ENCODE peak calls at places on chromosomes 1 and 21, in ten cellular contexts. G is A549, Z is GM12878, Y is suprapubic skin, Q is tibial nerve, J is stomach, L is ovary, B is transverse colon, U is SK-N-SH, A is upper lobe of left lung. X is an unnamed sample.
A peak's percentile ranks its signal among the peaks of the same experiment; 100 is the strongest.

GRCh38 chr1:145918992-145919939 is 749 bp upstream of the PEX11B start:
- DNase-seq in Y (peak; percentile 83), A (peak; percentile 88), Z (no peak), L (peak; percentile 63), Q (peak; percentile 32), U (peak; percentile 73), B (peak; percentile 72), J (peak; percentile 73), G (peak; percentile 47), X (peak; percentile 85)

GRCh38 chr1:35683012-35683411 is 35.7 kb downstream of the C1orf216 start:
- DNase-seq in U (no peak), Q (no peak), G (no peak), A (no peak), Y (no peak), B (no peak), L (no peak), Z (peak; percentile 3), J (no peak), X (no peak)

GRCh38 chr1:109886827-109887226 is 23.8 kb upstream of the CSF1 start:
- DNase-seq in J (no peak), Y (no peak), B (no peak), U (no peak), A (peak; percentile 70), L (no peak), G (no peak), Z (no peak), Q (no peak), X (no peak)

GRCh38 chr1:3366181-3367051 is 88.0 kb upstream of the ARHGEF16 start:
- DNase-seq in J (no peak), Z (no peak), G (no peak), U (no peak), L (peak; percentile 23), B (no peak), Y (no peak), Q (peak; percentile 57), A (no peak), X (no peak)

GRCh38 chr1:203559523-203559922 is 65.6 kb downstream of the OPTC start:
- DNase-seq in A (no peak), G (no peak), B (no peak), Q (no peak), Z (no peak), U (no peak), Y (no peak), J (no peak), L (no peak), X (no peak)

GRCh38 chr1:23743287-23744052 is at the start of gene ELOA:
- DNase-seq in J (peak; percentile 77), Y (peak; percentile 81), B (peak; percentile 78), Z (no peak), Q (peak; percentile 39), A (peak; percentile 76), G (peak; percentile 65), U (peak; percentile 99), L (peak; percentile 61), X (peak; percentile 83)

GRCh38 chr1:227934476-227935313 is 13.0 kb downstream of the WNT9A start:
- DNase-seq in Z (no peak), Y (peak; percentile 75), J (no peak), Q (no peak), A (no peak), U (no peak), G (peak; percentile 91), L (no peak), B (no peak), X (peak; percentile 87)

GRCh38 chr1:202835548-202836072 is 24.9 kb downstream of the PCAT6 start:
- DNase-seq in B (no peak), Z (no peak), A (no peak), J (no peak), Y (no peak), L (no peak), G (no peak), U (peak; percentile 35), Q (no peak), X (no peak)

DNA sequence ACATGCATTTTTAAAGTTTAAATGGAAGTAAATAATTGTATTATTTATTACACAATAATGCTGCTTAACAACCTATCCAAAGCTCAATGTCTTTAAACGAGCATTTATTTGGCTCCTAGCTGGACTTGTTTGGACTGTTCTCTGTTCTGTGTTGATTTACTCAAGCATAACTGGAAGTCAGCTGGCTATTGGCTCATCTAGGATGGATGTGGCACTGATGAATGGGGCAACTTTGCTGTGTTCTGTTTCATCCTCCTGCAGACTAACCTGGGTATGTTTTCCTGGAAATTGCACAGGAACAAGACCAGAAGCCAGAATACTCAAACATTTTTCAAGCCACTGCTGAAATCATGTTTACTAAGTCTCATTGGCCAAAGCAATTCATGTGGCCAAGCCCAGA is 70.8 kb upstream of the HSD17B7 start:
- DNase-seq in Z (no peak), G (no peak), L (no peak), U (no peak), A (no peak), J (no peak), B (no peak), Y (no peak), Q (no peak), X (no peak)
- H3K4me3 ChIP-seq in Z (no peak overlapping the region), G (no peak overlapping the region), L (no peak overlapping the region), U (no peak overlapping the region), A (no peak overlapping the region), J (no peak overlapping the region), B (no peak overlapping the region), Y (no peak overlapping the region), Q (no peak overlapping the region), X (no peak overlapping the region)

GRCh38 chr1:201138311-201138840 is 11.4 kb upstream of the ASCL5 start:
- DNase-seq in A (no peak), J (no peak), G (no peak), B (no peak), Y (peak; percentile 48), Z (no peak), U (no peak), L (no peak), Q (no peak), X (no peak)
- H3K27ac ChIP-seq in A (no peak overlapping the region), J (peak overlapping the region; percentile 79), G (no peak overlapping the region), B (peak overlapping the region; percentile 65), Y (peak overlapping the region; percentile 48), Z (no peak overlapping the region), U (peak overlapping the region; percentile 76), L (no peak overlapping the region), Q (peak overlapping the region; percentile 83), X (peak overlapping the region; percentile 64)

GRCh38 chr1:114286179-114286578 is 132.5 kb upstream of the SYT6 start:
- DNase-seq in B (no peak), U (no peak), A (no peak), Y (no peak), J (no peak), Q (no peak), G (no peak), Z (no peak), L (no peak), X (no peak)
- TF ChIP-seq EP300 in B (no peak), U (no peak), A (no peak), Y (no peak), J (no peak), Q (no peak), G (no peak), Z (no peak), L (no peak), X (no peak)

GRCh38 chr1:147177611-147178370 is 5.5 kb upstream of the PRKAB2 start:
- DNase-seq in Z (no peak), G (no peak), B (no peak), J (no peak), L (no peak), A (no peak), Y (no peak), U (no peak), Q (no peak), X (no peak)
- H3K4me3 ChIP-seq in Z (no peak overlapping the region), G (no peak overlapping the region), B (no peak overlapping the region), J (peak overlapping the region; percentile 20), L (no peak overlapping the region), A (no peak overlapping the region), Y (peak overlapping the region; percentile 37), U (no peak overlapping the region), Q (no peak overlapping the region), X (peak overlapping the region; percentile 21)

GRCh38 chr1:29202584-29203340 is 21.1 kb upstream of the SRSF4 start:
- DNase-seq in A (peak; percentile 95), L (peak; percentile 96), J (peak; percentile 98), B (peak; percentile 96), U (peak; percentile 90), Y (peak; percentile 97), Q (peak; percentile 99), G (peak; percentile 90), Z (peak; percentile 47), X (peak; percentile 98)

GRCh38 chr1:29200905-29201594 is 19.4 kb upstream of the SRSF4 start:
- DNase-seq in U (no peak), A (no peak), B (no peak), G (no peak), L (no peak), Q (no peak), J (no peak), Y (no peak), Z (no peak), X (no peak)

GRCh38 chr1:29197993-29198392 is 16.3 kb upstream of the SRSF4 start:
- DNase-seq in U (no peak), Q (no peak), L (no peak), Z (no peak), G (no peak), A (no peak), Y (no peak), J (no peak), B (no peak), X (peak; percentile 15)

GRCh38 chr1:29202053-29202452 is 20.4 kb upstream of the SRSF4 start:
- DNase-seq in B (no peak), Q (no peak), Z (no peak), U (no peak), L (no peak), G (no peak), A (peak; percentile 32), J (no peak), Y (no peak), X (no peak)

GRCh38 chr1:29201595-29202051 is 19.9 kb upstream of the SRSF4 start:
- DNase-seq in L (no peak), Z (no peak), A (no peak), J (no peak), G (no peak), U (no peak), Q (no peak), Y (no peak), B (no peak), X (no peak)
- H3K27ac ChIP-seq in L (no peak overlapping the region), Z (no peak overlapping the region), A (peak overlapping the region; percentile 72), J (peak overlapping the region; percentile 87), G (no peak overlapping the region), U (peak overlapping the region; percentile 83), Q (peak overlapping the region; percentile 81), Y (peak overlapping the region; percentile 79), B (peak overlapping the region; percentile 81), X (peak overlapping the region; percentile 85)

GRCh38 chr21:34639882-34640788 is 25.2 kb upstream of the RCAN1 start:
- DNase-seq in L (no peak), Q (no peak), A (no peak), J (no peak), U (no peak), B (no peak), Z (peak; percentile 66), Y (no peak), G (no peak), X (no peak)
- TF ChIP-seq EP300 in L (no peak), Q (no peak), A (no peak), J (no peak), U (no peak), B (no peak), Z (peak; percentile 59), Y (no peak), G (no peak), X (no peak)

X was measured in sigmoid colon.